ENCODE peak calls at places on chromosome 1, in seven cellular contexts. J is heart left ventricle; M is naive thymus-derived CD4-positive, alpha-beta T cell; E is tibial nerve; K is esophagus squamous epithelium; X is prostate gland; U is cardiac muscle cell. I is an unnamed sample.

GRCh38 chr1:155011437-155011907 is 8.9 kb downstream of the ZBTB7B start:
- DNase-seq in U (no peak), E (no peak), K (no peak), X (peak), M (no peak), J (peak), I (no peak)

GRCh38 chr1:167562697-167563096 is 9.1 kb upstream of the CREG1 start:
- DNase-seq in X (no peak), K (no peak), M (no peak), U (no peak), J (no peak), E (no peak), I (no peak)

GRCh38 chr1:214603819-214604252 is 841 bp downstream of the CENPF start:
- DNase-seq in M (no peak), K (no peak), X (no peak), J (no peak), U (peak), E (no peak), I (no peak)

GRCh38 chr1:22132517-22133235 is 10.2 kb downstream of the WNT4 start:
- DNase-seq in K (no peak), X (no peak), E (no peak), U (no peak), M (no peak), J (peak), I (no peak)

GRCh38 chr1:36372617-36373016 is 13.1 kb downstream of the STK40 start:
- DNase-seq in K (no peak), J (no peak), M (no peak), X (no peak), U (no peak), E (no peak), I (no peak)

GRCh38 chr1:30719406-30720270 is 3.7 kb downstream of the MATN1 start:
- DNase-seq in M (no peak), X (no peak), E (no peak), U (no peak), K (no peak), J (peak), I (no peak)

GRCh38 chr1:167720965-167721616 is 691 bp upstream of the MPZL1 start:
- DNase-seq in J (peak), K (no peak), X (peak), U (peak), E (no peak), M (no peak), I (peak)

GRCh38 chr1:94677714-94678113 is 136.2 kb upstream of the F3 start:
- DNase-seq in X (no peak), M (no peak), U (no peak), K (no peak), J (no peak), E (no peak), I (no peak)

GRCh38 chr1:3695326-3696217 is 43.3 kb downstream of the TP73 start:
- DNase-seq in U (peak), X (no peak), K (no peak), M (peak), J (peak), E (no peak), I (peak)

GRCh38 chr1:147771216-147772125 is 11.1 kb upstream of the GJA5 start:
- DNase-seq in E (no peak), M (no peak), X (no peak), U (no peak), K (no peak), J (peak), I (no peak)

GRCh38 chr1:227358079-227358358 is 39.7 kb upstream of the CDC42BPA start:
- DNase-seq in U (no peak), E (no peak), X (no peak), J (no peak), K (no peak), M (no peak), I (no peak)
- H3K27ac ChIP-seq in U (no peak), E (no peak), X (no peak), J (peak), K (no peak), M (no peak), I (peak)

GRCh38 chr1:205369621-205370230 is 13.0 kb upstream of the KLHDC8A start:
- DNase-seq in M (no peak), K (no peak), U (no peak), E (no peak), J (no peak), X (no peak), I (no peak)
- H3K27ac ChIP-seq in M (no peak), K (no peak), U (peak), E (no peak), J (no peak), X (no peak), I (no peak)

GRCh38 chr1:8716238-8716637 is 101.2 kb downstream of the RERE start:
- DNase-seq in M (no peak), E (no peak), K (no peak), J (no peak), X (no peak), U (no peak), I (no peak)

GRCh38 chr1:8708259-8708658 is 109.2 kb downstream of the RERE start:
- DNase-seq in J (no peak), U (no peak), E (no peak), M (no peak), X (no peak), K (no peak), I (no peak)

GRCh38 chr1:8711161-8711560 is 106.3 kb downstream of the RERE start:
- DNase-seq in U (no peak), K (no peak), J (no peak), X (no peak), E (no peak), M (no peak), I (no peak)

GRCh38 chr1:8712413-8713229 is 104.8 kb downstream of the RERE start:
- DNase-seq in X (no peak), J (no peak), U (peak), K (no peak), M (no peak), E (no peak), I (no peak)

DNA sequence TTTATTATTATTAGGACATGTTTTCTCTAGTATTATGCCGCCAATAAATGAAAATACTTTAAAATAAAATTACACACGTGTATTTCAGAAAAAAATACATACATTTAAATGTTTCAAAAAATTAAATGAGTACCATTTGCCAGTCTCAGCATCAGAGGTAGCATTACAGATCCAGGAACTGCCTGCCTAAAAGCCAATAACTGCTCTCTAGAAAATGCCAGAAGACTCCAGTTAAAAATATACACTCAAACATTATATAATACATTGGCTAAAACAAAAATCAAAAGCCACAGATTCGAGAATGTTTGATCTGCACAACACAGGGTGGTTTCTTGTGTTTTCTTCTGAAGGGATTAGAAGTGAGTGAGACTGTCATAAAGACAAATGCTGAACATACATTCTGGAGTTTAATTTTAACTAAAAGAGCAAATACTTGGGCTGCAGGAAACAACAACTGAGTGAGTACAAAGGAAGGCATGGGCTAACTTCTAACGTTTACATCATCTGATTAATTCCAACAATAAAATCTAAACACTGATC is 105.5 kb downstream of the RERE start:
- DNase-seq in E (no peak), K (no peak), U (no peak), X (no peak), J (no peak), M (no peak), I (no peak)
- H3K27ac ChIP-seq in E (peak), K (peak), U (peak), X (peak), J (no peak), M (no peak), I (peak)

GRCh38 chr1:108957888-108958287 is 5.4 kb downstream of the CLCC1 start:
- DNase-seq in E (no peak), J (no peak), M (no peak), K (no peak), U (no peak), X (no peak), I (no peak)

GRCh38 chr1:108951242-108951641 is 12.0 kb downstream of the CLCC1 start:
- DNase-seq in J (no peak), E (no peak), M (no peak), K (no peak), U (no peak), X (no peak), I (no peak)

GRCh38 chr1:108953452-108953851 is 9.8 kb downstream of the CLCC1 start:
- DNase-seq in U (no peak), X (no peak), M (no peak), K (no peak), E (no peak), J (no peak), I (no peak)

GRCh38 chr1:108955111-108955510 is 8.2 kb downstream of the CLCC1 start:
- DNase-seq in U (no peak), X (no peak), J (no peak), E (no peak), M (no peak), K (no peak), I (no peak)

GRCh38 chr1:108955881-108956280 is 7.4 kb downstream of the CLCC1 start:
- DNase-seq in M (no peak), E (no peak), K (no peak), U (no peak), J (no peak), X (no peak), I (no peak)
- H3K27ac ChIP-seq in M (no peak), E (no peak), K (no peak), U (no peak), J (no peak), X (no peak), I (no peak)

DNA sequence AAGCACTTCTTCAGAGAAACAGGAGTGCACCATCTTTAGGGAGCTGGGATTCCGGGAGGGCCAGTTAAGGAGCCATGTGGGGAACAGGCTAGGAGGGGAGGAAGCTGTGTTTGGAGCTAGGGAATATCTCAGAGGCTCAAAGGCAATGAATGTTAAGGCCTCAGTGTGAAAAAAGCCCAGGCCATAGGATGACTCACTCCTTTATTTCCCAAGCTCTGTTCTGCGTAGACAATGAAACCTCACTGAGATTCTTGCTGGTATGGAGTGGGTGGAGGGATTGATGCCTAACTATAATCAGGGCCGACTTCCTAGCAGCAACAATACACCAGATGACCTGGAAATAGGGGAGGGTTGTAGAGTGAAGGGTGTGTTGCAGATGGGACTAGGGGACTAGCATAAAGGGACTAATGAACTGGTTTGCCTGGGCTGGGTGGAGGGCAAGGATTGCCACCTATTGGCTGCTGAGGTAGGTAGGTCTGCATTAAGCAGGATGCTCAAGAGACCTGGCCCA is 2.1 kb downstream of the GNAT2 start:
- DNase-seq in U (no peak), M (no peak), K (no peak), J (no peak), X (no peak), E (no peak), I (no peak)
- H3K27ac ChIP-seq in U (no peak), M (no peak), K (peak), J (peak), X (no peak), E (peak), I (peak)

DNA sequence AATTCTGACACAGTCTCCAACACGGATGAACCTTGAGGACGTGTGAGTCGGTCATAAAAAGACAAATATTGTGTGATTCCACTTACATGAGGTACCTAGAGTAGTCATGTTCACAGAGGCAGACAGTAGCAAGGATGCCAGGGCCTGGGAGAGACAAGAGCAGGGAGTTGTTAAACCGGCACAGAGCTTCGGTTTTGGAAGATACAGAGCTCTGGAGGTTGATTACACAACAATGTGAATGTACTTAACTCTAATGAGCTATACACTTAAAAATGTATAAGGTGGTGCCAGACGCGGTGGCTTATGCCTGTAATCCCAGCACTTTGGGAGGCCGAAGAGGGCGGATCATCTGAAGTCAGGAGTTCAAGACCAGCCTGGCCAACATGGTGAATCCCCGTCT is 37.8 kb upstream of the NEK2 start:
- DNase-seq in K (no peak), X (no peak), M (no peak), U (no peak), E (no peak), J (no peak), I (no peak)
- H3K27ac ChIP-seq in K (no peak), X (no peak), M (no peak), U (no peak), E (no peak), J (no peak), I (no peak)

GRCh38 chr1:206582537-206583460 is 29.5 kb downstream of the EIF2D start:
- DNase-seq in X (no peak), M (no peak), E (no peak), U (no peak), K (no peak), J (no peak), I (no peak)

GRCh38 chr1:206581571-206581981 is 30.7 kb downstream of the EIF2D start:
- DNase-seq in X (no peak), E (no peak), J (no peak), K (no peak), M (peak), U (no peak), I (peak)

GRCh38 chr1:206579747-206580437 is 32.4 kb downstream of the EIF2D start:
- DNase-seq in M (peak), U (no peak), K (peak), J (peak), X (no peak), E (peak), I (peak)

GRCh38 chr1:206578959-206579358 is 33.3 kb downstream of the EIF2D start:
- DNase-seq in J (no peak), E (no peak), X (no peak), K (no peak), U (no peak), M (no peak), I (no peak)

DNA sequence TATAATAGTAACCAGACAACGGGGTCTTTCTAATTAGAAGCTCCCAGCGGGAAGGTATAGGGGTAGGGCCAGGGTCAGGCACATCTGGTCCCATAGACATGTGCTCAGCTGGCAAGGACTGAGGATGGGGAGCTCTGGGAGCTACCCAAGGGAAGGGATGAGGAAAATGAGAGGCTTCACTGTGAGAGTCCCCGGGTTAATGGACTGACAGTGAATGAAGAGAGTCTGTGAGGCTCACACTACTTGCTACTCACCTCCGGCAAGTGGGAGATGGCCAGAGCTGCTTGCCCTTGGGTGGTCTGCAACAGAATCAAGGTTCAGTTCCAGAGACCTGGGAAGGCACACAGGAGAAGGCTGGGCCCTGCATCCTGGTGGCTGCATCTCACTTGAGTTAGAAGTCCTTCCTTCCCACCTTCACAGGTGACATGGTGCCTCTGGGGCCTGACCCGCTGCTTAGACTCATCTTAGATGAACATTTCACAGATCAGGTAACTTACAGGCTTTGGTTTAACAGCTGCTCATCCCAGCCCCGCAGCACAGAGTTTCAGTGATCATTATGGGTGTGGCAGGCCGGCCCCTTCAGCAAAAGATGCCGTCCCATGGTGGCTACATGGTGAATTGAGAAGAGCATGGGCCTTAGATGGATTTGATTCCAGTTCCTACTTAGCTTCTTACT is 31.7 kb downstream of the EIF2D start:
- DNase-seq in U (no peak), M (no peak), K (no peak), J (no peak), X (no peak), E (no peak), I (no peak)
- H3K27ac ChIP-seq in U (no peak), M (peak), K (peak), J (peak), X (no peak), E (peak), I (peak)

GRCh38 chr1:32939655-32940371 is 24.8 kb downstream of the RNF19B start:
- DNase-seq in X (no peak), K (no peak), U (no peak), M (no peak), J (peak), E (no peak), I (no peak)
- H3K27ac ChIP-seq in X (no peak), K (peak), U (no peak), M (no peak), J (no peak), E (no peak), I (peak)